ENCODE peak calls at places on chromosomes 16 and 17, in six cellular contexts. B is GM23338, D is GM23248, S is HCT116, U is PC-3, A is hepatocyte. Z is an unnamed sample. For H3K9me2, the result is how much of the 10 kb centered on the place peaks cover.

GRCh38 chr16:30889721-30890120 is 4.2 kb downstream of the BCL7C start:
- DNase-seq in B (no peak), D (no peak), S (no peak), U (no peak), A (no peak), Z (no peak)

GRCh38 chr16:963913-964695 is 6.7 kb downstream of the LMF1 start:
- DNase-seq in B (no peak), D (no peak), S (no peak), U (peak), A (no peak), Z (no peak)

GRCh38 chr16:69179255-69180010 is 7.5 kb upstream of the SNTB2 start:
- DNase-seq in B (no peak), D (peak), S (no peak), U (peak), A (peak), Z (peak)

GRCh38 chr16:30567991-30568638 is 3.4 kb downstream of the ZNF688 start:
- DNase-seq in B (no peak), D (peak), S (no peak), U (peak), A (peak), Z (peak)

GRCh38 chr17:48190871-48191270 is 83.3 kb downstream of the SNX11 start:
- DNase-seq in B (no peak), D (no peak), S (no peak), U (no peak), A (no peak), Z (no peak)

GRCh38 chr17:17196776-17197175 is 9.4 kb downstream of the PLD6 start:
- DNase-seq in B (no peak), D (peak), S (no peak), U (peak), A (no peak), Z (no peak)

GRCh38 chr17:82228278-82228841 is 482 bp upstream of the SLC16A3 start:
- DNase-seq in B (peak), D (no peak), S (no peak), U (no peak), A (peak), Z (no peak)

GRCh38 chr17:79478051-79478461 is 132.8 kb downstream of the RBFOX3 start:
- DNase-seq in B (no peak), D (no peak), S (no peak), U (no peak), A (no peak), Z (no peak)

GRCh38 chr17:21772321-21772720 is 80.0 kb downstream of the KCNJ18 start:
- DNase-seq in B (no peak), D (no peak), S (no peak), U (no peak), A (no peak), Z (no peak)

GRCh38 chr16:80060470-80060869 is 459.9 kb upstream of the MAF start:
- DNase-seq in B (no peak), D (no peak), S (no peak), U (no peak), A (no peak), Z (no peak)

GRCh38 chr16:67199011-67199807 is at the start of gene ELMO3:
- DNase-seq in B (peak), D (peak), S (no peak), U (no peak), A (peak), Z (peak)

GRCh38 chr17:2547176-2547575 is 35.5 kb upstream of the METTL16 start:
- DNase-seq in B (no peak), D (peak), S (no peak), U (peak), A (peak), Z (no peak)

GRCh38 chr16:20898938-20899502 is 1.1 kb downstream of the DCUN1D3 start:
- DNase-seq in B (no peak), D (peak), S (no peak), U (no peak), A (peak), Z (peak)

GRCh38 chr16:73671102-73671501 is 623.2 kb upstream of the ZFHX3 start:
- DNase-seq in B (peak), D (no peak), S (no peak), U (no peak), A (no peak), Z (no peak)

GRCh38 chr17:41534899-41535546 is 6.9 kb upstream of the KRT19 start:
- DNase-seq in B (no peak), D (no peak), S (no peak), U (no peak), A (no peak), Z (no peak)
- TF ChIP-seq EZH2 in B (no peak), D (no peak), S (no peak), U (no peak), A (no peak), Z (no peak)

GRCh38 chr16:49129935-49130334 is 151.7 kb downstream of the CBLN1 start:
- DNase-seq in B (no peak), D (no peak), S (no peak), U (no peak), A (no peak), Z (no peak)
- H3K9me2 ChIP-seq in B (under half), D (under half), S (under half), U (under half), A (under half), Z (under half)

DNA sequence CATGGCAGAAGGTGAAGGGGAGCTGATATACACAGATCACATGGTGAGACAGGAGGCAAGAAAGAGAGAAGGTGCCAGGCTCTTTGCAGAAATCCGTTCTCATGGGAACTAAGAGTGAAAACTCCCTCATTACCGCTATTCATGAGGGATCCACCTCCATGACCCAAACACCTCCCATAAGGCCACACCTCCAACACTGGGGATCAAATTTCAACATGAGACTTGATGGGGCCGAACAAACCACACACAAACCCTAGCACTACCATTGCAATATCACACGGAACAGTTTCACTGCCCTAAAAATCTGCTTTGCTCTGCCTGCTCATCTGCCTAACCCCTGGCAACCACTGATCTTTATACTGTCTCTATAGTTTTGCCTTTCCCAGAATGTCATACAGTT is 34.8 kb downstream of the C17orf67 start:
- DNase-seq in B (peak), D (peak), S (no peak), U (no peak), A (no peak), Z (no peak)
- H2AFZ ChIP-seq in B (no peak), D (peak), S (no peak), U (no peak), A (no peak), Z (no peak)

GRCh38 chr17:77571562-77571981 is 386.9 kb upstream of the TNRC6C start:
- DNase-seq in B (no peak), D (peak), S (no peak), U (no peak), A (no peak), Z (no peak)
- TF ChIP-seq EZH2 in B (no peak), D (no peak), S (no peak), U (no peak), A (no peak), Z (no peak)

DNA sequence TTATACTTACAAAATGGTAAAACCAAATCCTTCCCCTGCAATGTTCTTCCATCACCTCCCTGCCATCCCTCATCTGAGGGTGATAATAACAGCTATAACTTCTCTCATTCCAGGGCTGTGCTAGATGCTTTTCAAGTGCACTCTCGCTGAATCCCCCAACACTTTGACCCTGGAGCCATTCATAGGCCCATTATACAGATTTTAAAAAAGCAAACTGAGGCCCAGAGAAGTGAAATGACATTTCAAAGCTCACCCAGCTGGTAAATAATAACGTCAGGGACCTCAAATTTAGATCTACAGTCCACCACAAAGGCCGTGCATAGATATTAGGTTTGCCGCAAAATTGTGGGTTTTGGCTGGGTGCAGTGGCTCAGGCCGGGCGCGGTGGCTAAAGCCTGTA is 378.8 kb downstream of the SLC39A11 start:
- DNase-seq in B (no peak), D (no peak), S (no peak), U (no peak), A (no peak), Z (no peak)
- H3K9me2 ChIP-seq in B (under half), D (under half), S (under half), U (under half), A (under half), Z (under half)

GRCh38 chr17:8366231-8366630 is 10.3 kb downstream of the KRABD2 start:
- DNase-seq in B (no peak), D (peak), S (no peak), U (peak), A (no peak), Z (peak)
- H2AFZ ChIP-seq in B (no peak), D (no peak), S (no peak), U (no peak), A (no peak), Z (no peak)

GRCh38 chr17:38558751-38559024 is 47.1 kb downstream of the SRCIN1 start:
- DNase-seq in B (peak), D (no peak), S (no peak), U (no peak), A (no peak), Z (no peak)
- TF ChIP-seq EZH2 in B (no peak), D (no peak), S (no peak), U (no peak), A (no peak), Z (no peak)

GRCh38 chr17:63635787-63636186 is 13.6 kb downstream of the MAP3K3 start:
- DNase-seq in B (no peak), D (no peak), S (no peak), U (no peak), A (no peak), Z (no peak)

GRCh38 chr17:63635313-63635712 is 13.1 kb downstream of the MAP3K3 start:
- DNase-seq in B (no peak), D (no peak), S (no peak), U (no peak), A (no peak), Z (no peak)

GRCh38 chr17:63634163-63634562 is 11.9 kb downstream of the MAP3K3 start:
- DNase-seq in B (peak), D (no peak), S (no peak), U (no peak), A (no peak), Z (no peak)

GRCh38 chr17:63634816-63635215 is 12.6 kb downstream of the MAP3K3 start:
- DNase-seq in B (no peak), D (no peak), S (no peak), U (no peak), A (no peak), Z (no peak)

GRCh38 chr17:63633742-63634141 is 11.5 kb downstream of the MAP3K3 start:
- DNase-seq in B (peak), D (no peak), S (no peak), U (no peak), A (no peak), Z (no peak)
- H3K9me2 ChIP-seq in B (under half), D (under half), S (under half), U (under half), A (under half), Z (under half)

Z was measured in PC-9.